ENCODE peak calls at places on chromosomes 16 and 17, in eight cellular contexts. Y is C1 segment of cervical spinal cord; M is stimulated activated CD4-positive, alpha-beta T cell treated with anti-CD3 and anti-CD28 coated beads, TNF-alpha, amount 100 ng/mL, for 48 hours; N is stimulated activated CD8-positive, alpha-beta memory T cell treated with anti-CD3 and anti-CD28 coated beads, Interleukin-4, amount 100 ng/mL, for 1 hour; A is activated CD4-positive, alpha-beta memory T cell treated with anti-CD3 and anti-CD28 coated beads for 36 hours; U is neural crest cell; F is left lung; W is astrocyte of the cerebellum. T is an unnamed sample.

GRCh38 chr16:83271123-83271522 is 536.7 kb upstream of the HSBP1 start:
- DNase-seq in F (no peak), M (no peak), A (no peak), W (no peak), U (no peak), Y (no peak), N (no peak), T (no peak)

GRCh38 chr17:71792966-71793365 is 327.9 kb upstream of the SOX9 start:
- DNase-seq in Y (no peak), F (no peak), U (no peak), M (no peak), N (no peak), A (no peak), W (peak; percentile 92), T (no peak)

GRCh38 chr16:47016700-47017133 is 43.2 kb upstream of the DNAJA2 start:
- DNase-seq in Y (no peak), F (no peak), M (no peak), U (no peak), A (peak; percentile 35), N (no peak), W (no peak), T (no peak)

GRCh38 chr17:46795379-46795952 is 23.0 kb downstream of the WNT3 start:
- DNase-seq in Y (no peak), F (no peak), M (no peak), N (no peak), U (no peak), A (no peak), W (no peak), T (no peak)

GRCh38 chr16:72895951-72896350 is 152.0 kb downstream of the ZFHX3 start:
- DNase-seq in U (no peak), F (no peak), N (no peak), M (no peak), W (no peak), Y (no peak), A (no peak), T (no peak)

GRCh38 chr17:42052478-42052877 is 2.1 kb upstream of the C17orf113 start:
- DNase-seq in U (no peak), N (no peak), M (no peak), W (no peak), F (no peak), Y (no peak), A (no peak), T (no peak)

GRCh38 chr16:84042879-84043485 is 387 bp upstream of the SLC38A8 start:
- DNase-seq in A (no peak), Y (no peak), U (no peak), N (no peak), W (no peak), F (peak; percentile 76), M (no peak), T (no peak)

GRCh38 chr17:3961564-3962047 is 2.6 kb downstream of the ATP2A3 start:
- DNase-seq in N (no peak), M (no peak), U (no peak), F (no peak), A (peak; percentile 59), Y (no peak), W (no peak), T (no peak)

GRCh38 chr17:37503148-37503547 is 13.5 kb downstream of the DUSP14 start:
- DNase-seq in F (no peak), M (no peak), Y (no peak), A (no peak), N (no peak), W (no peak), U (no peak), T (no peak)

GRCh38 chr17:75364078-75364477 is 41.4 kb downstream of the GRB2 start:
- DNase-seq in F (no peak), N (no peak), U (no peak), Y (no peak), M (no peak), W (peak; percentile 58), A (no peak), T (no peak)

GRCh38 chr17:82239401-82239925 is 10.6 kb downstream of the SLC16A3 start:
- DNase-seq in N (no peak), A (no peak), W (no peak), F (peak; percentile 75), Y (no peak), U (no peak), M (no peak), T (no peak)

GRCh38 chr17:5500804-5501391 is 14.5 kb downstream of the MIS12 start:
- DNase-seq in Y (peak; percentile 76), F (peak; percentile 86), A (peak; percentile 83), W (peak; percentile 77), N (peak; percentile 50), M (peak; percentile 33), U (peak; percentile 97), T (peak; percentile 11)

GRCh38 chr16:81650982-81651562 is 128.0 kb upstream of the PLCG2 start:
- DNase-seq in A (no peak), F (no peak), N (no peak), W (no peak), Y (no peak), U (no peak), M (no peak), T (no peak)

GRCh38 chr16:9447699-9448098 is 356.3 kb downstream of the HAPSTR1 start:
- DNase-seq in F (no peak), U (no peak), M (no peak), A (no peak), Y (no peak), N (no peak), W (no peak), T (no peak)

GRCh38 chr16:46862555-46863447 is 21.4 kb upstream of the GPT2 start:
- DNase-seq in F (no peak), Y (no peak), N (no peak), M (no peak), U (no peak), W (no peak), A (peak; percentile 32), T (no peak)

GRCh38 chr17:72792771-72793170 is 299.7 kb downstream of the SLC39A11 start:
- DNase-seq in W (no peak), F (no peak), M (no peak), U (no peak), Y (no peak), N (no peak), A (no peak), T (no peak)

GRCh38 chr17:2084129-2084765 is 29.3 kb downstream of the HIC1 start:
- DNase-seq in U (no peak), F (no peak), Y (no peak), W (no peak), A (no peak), M (no peak), N (no peak), T (no peak)

GRCh38 chr17:45168991-45169752 is 7.5 kb downstream of the HEXIM2 start:
- DNase-seq in N (no peak), Y (no peak), W (no peak), F (peak; percentile 70), M (no peak), A (no peak), U (no peak), T (no peak)

GRCh38 chr16:138049-138417 is 440 bp downstream of the NPRL3 start:
- DNase-seq in N (no peak), A (peak; percentile 39), M (no peak), Y (no peak), F (peak; percentile 84), U (peak; percentile 43), W (no peak), T (no peak)

GRCh38 chr17:41537990-41538389 is 9.9 kb upstream of the KRT19 start:
- DNase-seq in F (no peak), U (no peak), M (no peak), N (no peak), W (no peak), Y (no peak), A (no peak), T (no peak)

GRCh38 chr17:40810505-40810904 is 10.7 kb upstream of the KRT28 start:
- DNase-seq in W (no peak), A (no peak), F (no peak), N (no peak), U (no peak), M (no peak), Y (no peak), T (no peak)

GRCh38 chr17:79621151-79621940 is 10.5 kb upstream of the RBFOX3 start:
- DNase-seq in A (no peak), M (no peak), F (peak; percentile 23), N (no peak), Y (no peak), U (no peak), W (no peak), T (no peak)

GRCh38 chr17:78324391-78325075 is 35.3 kb downstream of the SOCS3 start:
- DNase-seq in U (peak; percentile 46), Y (peak; percentile 42), F (peak; percentile 87), N (no peak), A (peak; percentile 50), W (peak; percentile 57), M (no peak), T (no peak)

GRCh38 chr16:66886346-66886745 is 6.0 kb downstream of the PDP2 start:
- DNase-seq in N (no peak), U (no peak), F (no peak), M (no peak), W (no peak), Y (no peak), A (no peak), T (no peak)

GRCh38 chr16:89123831-89124100 is 30.1 kb downstream of the ACSF3 start:
- DNase-seq in W (no peak), N (no peak), F (no peak), A (no peak), U (no peak), Y (no peak), M (no peak), T (no peak)

GRCh38 chr16:16928532-16929101 is 542.1 kb downstream of the XYLT1 start:
- DNase-seq in Y (no peak), F (no peak), M (no peak), U (no peak), W (no peak), A (no peak), N (no peak), T (no peak)

GRCh38 chr17:83077411-83077810 is 2.0 kb upstream of the METRNL start:
- DNase-seq in F (no peak), N (no peak), A (no peak), U (no peak), W (no peak), M (no peak), Y (no peak), T (no peak)

GRCh38 chr16:89397331-89397861 is 93.0 kb downstream of the ANKRD11 start:
- DNase-seq in M (no peak), W (no peak), A (no peak), N (no peak), U (no peak), F (no peak), Y (no peak), T (no peak)

GRCh38 chr17:77499699-77500435 is 359.1 kb downstream of the SEC14L1 start:
- DNase-seq in M (no peak), U (no peak), A (peak; percentile 5), W (no peak), N (no peak), F (no peak), Y (no peak), T (no peak)